ENCODE peak calls at places on chromosomes 2 and 18, in eight cellular contexts. N is adrenal gland; C is natural killer cell treated with Interleukin-12 subunit alpha and Interleukin-12 subunit beta and Interleukin-15 and Interleukin-18, amount 100 ng/mL, for 72 hours; H is hypothalamus; J is BJ; B is H7; O is kidney; V is CD4-positive, CD25-positive, alpha-beta regulatory T cell. F is an unnamed sample.

GRCh38 chr2:191105082-191105481 is 45.7 kb downstream of the STAT4 start:
- DNase-seq in H (no peak), B (no peak), C (no peak), N (no peak), V (no peak), O (no peak), J (no peak), F (no peak)

GRCh38 chr2:240877460-240878340 is 9.1 kb downstream of the AGXT start:
- DNase-seq in B (peak), H (no peak), V (no peak), O (no peak), J (no peak), C (no peak), N (no peak), F (peak)

GRCh38 chr2:26738481-26738880 is 25.6 kb upstream of the SLC35F6 start:
- DNase-seq in B (peak), O (no peak), N (no peak), V (no peak), J (no peak), C (no peak), H (no peak), F (no peak)

GRCh38 chr2:46590319-46590718 is 111.0 kb downstream of the TMEM247 start:
- DNase-seq in C (no peak), J (no peak), H (no peak), B (no peak), O (no peak), N (no peak), V (no peak), F (no peak)

GRCh38 chr18:51077217-51077616 is 47.2 kb downstream of the SMAD4 start:
- DNase-seq in J (peak), B (no peak), H (no peak), V (no peak), O (no peak), N (no peak), C (no peak), F (no peak)

GRCh38 chr2:42908538-42909200 is 116.3 kb upstream of the HAAO start:
- DNase-seq in N (no peak), H (no peak), J (no peak), C (no peak), V (no peak), B (no peak), O (no peak), F (no peak)

GRCh38 chr2:44005831-44006230 is 10.0 kb upstream of the LRPPRC start:
- DNase-seq in C (no peak), B (no peak), H (no peak), J (no peak), V (no peak), N (no peak), O (no peak), F (no peak)

GRCh38 chr18:26579941-26580618 is 31.7 kb upstream of the KCTD1 start:
- DNase-seq in N (no peak), H (no peak), B (no peak), C (no peak), O (no peak), V (no peak), J (no peak), F (no peak)

GRCh38 chr2:26630669-26631360 is 10.4 kb downstream of the CIB4 start:
- DNase-seq in V (no peak), O (no peak), B (peak), N (no peak), H (no peak), C (no peak), J (no peak), F (peak)

GRCh38 chr2:169348321-169349002 is 13.9 kb downstream of the LRP2 start:
- DNase-seq in J (no peak), C (no peak), V (no peak), B (no peak), O (no peak), H (peak), N (no peak), F (no peak)

GRCh38 chr2:196468394-196468793 is 171.1 kb upstream of the CCDC150 start:
- DNase-seq in N (no peak), O (no peak), J (no peak), B (no peak), V (no peak), C (no peak), H (no peak), F (no peak)

GRCh38 chr2:12715258-12715865 is 1.4 kb upstream of the TRIB2 start:
- DNase-seq in B (peak), H (peak), C (no peak), J (no peak), V (no peak), O (no peak), N (no peak), F (no peak)

GRCh38 chr2:238938460-238939055 is 90.7 kb downstream of the TWIST2 start:
- DNase-seq in C (no peak), H (no peak), J (peak), B (no peak), N (peak), V (no peak), O (peak), F (peak)

GRCh38 chr2:66389651-66390131 is 45.2 kb upstream of the MEIS1 start:
- DNase-seq in H (no peak), V (no peak), N (no peak), B (no peak), O (no peak), C (no peak), J (no peak), F (no peak)

GRCh38 chr2:223930002-223930976 is 14.8 kb downstream of the WDFY1 start:
- DNase-seq in H (peak), O (peak), V (no peak), J (no peak), B (no peak), N (peak), C (no peak), F (no peak)

GRCh38 chr2:58447586-58447985 is 206.5 kb upstream of the FANCL start:
- DNase-seq in J (no peak), V (no peak), H (no peak), N (no peak), B (no peak), C (no peak), O (no peak), F (no peak)

GRCh38 chr18:51135361-51135760 is 62.1 kb downstream of the MEX3C start:
- DNase-seq in N (no peak), J (peak), C (no peak), O (no peak), V (no peak), H (no peak), B (no peak), F (no peak)

GRCh38 chr2:233498126-233498525 is 68.5 kb downstream of the USP40 start:
- DNase-seq in B (no peak), H (no peak), J (no peak), C (no peak), N (no peak), O (no peak), V (no peak), F (no peak)

GRCh38 chr2:23662941-23663729 is 263.8 kb downstream of the ATAD2B start:
- DNase-seq in B (peak), O (peak), N (peak), H (no peak), C (no peak), V (no peak), J (no peak), F (peak)

GRCh38 chr2:197705912-197706838 is 1.0 kb downstream of the MARS2 start:
- DNase-seq in C (peak), J (no peak), N (peak), B (peak), O (peak), V (no peak), H (no peak), F (peak)

GRCh38 chr2:72916743-72917137 is 579 bp upstream of the EMX1 start:
- DNase-seq in O (no peak), B (peak), V (no peak), C (peak), N (no peak), J (no peak), H (no peak), F (no peak)

GRCh38 chr18:52936931-52937330 is 596.9 kb downstream of the DCC start:
- DNase-seq in C (no peak), V (no peak), J (no peak), B (no peak), O (no peak), N (no peak), H (no peak), F (no peak)

GRCh38 chr2:156356006-156356764 is 23.7 kb upstream of the NR4A2 start:
- DNase-seq in C (no peak), H (no peak), B (no peak), N (no peak), J (no peak), V (no peak), O (no peak), F (no peak)

GRCh38 chr2:195646424-195646823 is 10.6 kb upstream of the SLC39A10 start:
- DNase-seq in V (no peak), C (no peak), B (peak), N (no peak), H (no peak), O (no peak), J (no peak), F (no peak)

GRCh38 chr18:5294618-5295230 is 802 bp downstream of the ZBTB14 start:
- DNase-seq in H (peak), N (peak), J (no peak), C (peak), V (peak), B (no peak), O (peak), F (peak)

GRCh38 chr2:105812180-105813044 is 67.7 kb downstream of the NCK2 start:
- DNase-seq in O (no peak), H (peak), C (no peak), V (no peak), B (no peak), N (peak), J (no peak), F (no peak)

GRCh38 chr18:68267583-68267982 is 447.3 kb downstream of the TMX3 start:
- DNase-seq in V (no peak), N (no peak), B (no peak), O (no peak), C (no peak), H (no peak), J (no peak), F (no peak)

GRCh38 chr2:112055833-112056625 is 960 bp downstream of the TMEM87B start:
- DNase-seq in B (peak), C (no peak), N (peak), O (no peak), V (no peak), H (peak), J (peak), F (peak)

GRCh38 chr18:33560686-33561370 is 17.2 kb upstream of the ASXL3 start:
- DNase-seq in C (no peak), N (no peak), V (no peak), J (no peak), O (no peak), H (no peak), B (no peak), F (no peak)

GRCh38 chr2:106623424-106623823 is 136.3 kb downstream of the CD8B2 start:
- DNase-seq in O (no peak), B (no peak), V (no peak), H (no peak), N (no peak), C (no peak), J (no peak), F (no peak)

GRCh38 chr2:109486711-109487130 is 127.0 kb downstream of the SEPTIN10 start:
- DNase-seq in C (no peak), N (no peak), J (no peak), H (no peak), V (no peak), B (no peak), O (peak), F (no peak)

GRCh38 chr2:153474407-153474806 is 4.2 kb downstream of the RPRM start:
- DNase-seq in C (no peak), J (no peak), O (no peak), V (no peak), B (no peak), H (no peak), N (no peak), F (no peak)

GRCh38 chr2:6826081-6826913 is 39.4 kb downstream of the CMPK2 start:
- DNase-seq in V (peak), H (no peak), N (no peak), C (no peak), J (peak), O (no peak), B (peak), F (no peak)

GRCh38 chr2:74391580-74392448 is 11.7 kb upstream of the DCTN1 start:
- DNase-seq in O (peak), N (peak), V (peak), J (no peak), B (peak), C (peak), H (peak), F (peak)

GRCh38 chr18:10239138-10239537 is 215.3 kb upstream of the APCDD1 start:
- DNase-seq in O (no peak), C (no peak), N (no peak), B (no peak), H (no peak), J (no peak), V (no peak), F (peak)

GRCh38 chr2:39487398-39488250 is 50.5 kb upstream of the MAP4K3 start:
- DNase-seq in H (no peak), V (no peak), B (no peak), N (no peak), C (no peak), O (no peak), J (no peak), F (no peak)